ENCODE peak calls at places on chromosomes 4 and X, in six cellular contexts. X is pulmonary artery endothelial cell, Y is HuH-7, R is hepatocyte, Q is ovary, K is T47D. L is an unnamed sample.

GRCh38 chrX:10012776-10013175 is 45.6 kb downstream of the CLDN34 start:
- DNase-seq in Q (no peak), Y (no peak), K (no peak), R (no peak), X (no peak), L (no peak)

GRCh38 chrX:138756234-138756633 is 44.7 kb upstream of the FGF13 start:
- DNase-seq in X (no peak), R (peak; percentile 51), Q (peak; percentile 44), Y (no peak), K (peak; percentile 63), L (no peak)

GRCh38 chr4:158775091-158775651 is 6.3 kb downstream of the FNIP2 start:
- DNase-seq in Q (no peak), K (no peak), Y (no peak), R (peak; percentile 36), X (peak; percentile 50), L (no peak)

GRCh38 chr4:182975806-182976205 is 58.6 kb upstream of the DCTD start:
- DNase-seq in K (no peak), Y (no peak), R (no peak), X (peak; percentile 84), Q (no peak), L (no peak)

GRCh38 chr4:111641813-111642579 is 503.3 kb upstream of the FAM241A start:
- DNase-seq in Q (no peak), X (peak; percentile 58), K (peak; percentile 88), Y (peak; percentile 38), R (peak; percentile 92), L (no peak)

GRCh38 chr4:3467601-3468031 is 4.5 kb downstream of the DOK7 start:
- DNase-seq in K (no peak), R (no peak), X (no peak), Q (no peak), Y (no peak), L (no peak)

GRCh38 chrX:91414710-91415109 is 19.9 kb upstream of the PABPC5 start:
- DNase-seq in X (no peak), R (peak; percentile 38), K (peak; percentile 24), Y (no peak), Q (no peak), L (no peak)

GRCh38 chrX:2404816-2405215 is 96.0 kb downstream of the DHRSX start:
- DNase-seq in R (no peak), Q (no peak), K (no peak), X (no peak), Y (no peak), L (no peak)

GRCh38 chr4:158169516-158169915 is 3.3 kb downstream of the GASK1B start:
- DNase-seq in X (no peak), K (no peak), Q (no peak), R (no peak), Y (no peak), L (no peak)

GRCh38 chr4:67198757-67199156 is 346.5 kb downstream of the CENPC start:
- DNase-seq in Y (peak; percentile 18), K (peak; percentile 67), Q (no peak), X (no peak), R (peak; percentile 63), L (no peak)

GRCh38 chrX:106940068-106940467 is 19.9 kb downstream of the CLDN2 start:
- DNase-seq in Y (no peak), Q (no peak), X (no peak), K (no peak), R (no peak), L (no peak)

GRCh38 chr4:1323280-1323634 is 23.8 kb upstream of the UVSSA start:
- DNase-seq in Y (no peak), Q (no peak), R (no peak), K (no peak), X (no peak), L (no peak)

GRCh38 chr4:7457201-7458065 is 22.7 kb upstream of the PSAPL1 start:
- DNase-seq in Y (no peak), K (no peak), X (no peak), Q (no peak), R (no peak), L (no peak)

GRCh38 chr4:163157157-163157556 is 9.5 kb downstream of the NAF1 start:
- DNase-seq in Q (no peak), X (no peak), R (no peak), K (no peak), Y (no peak), L (no peak)

GRCh38 chr4:53974561-53974960 is 89.8 kb downstream of the CHIC2 start:
- DNase-seq in Y (no peak), Q (no peak), R (no peak), X (no peak), K (no peak), L (no peak)

GRCh38 chrX:154349359-154349935 is 25.0 kb downstream of the FLNA start:
- DNase-seq in X (no peak), Y (no peak), K (no peak), R (no peak), Q (peak; percentile 46), L (no peak)

GRCh38 chrX:20066968-20067708 is 49.6 kb downstream of the MAP7D2 start:
- DNase-seq in Q (no peak), K (peak; percentile 70), Y (peak; percentile 32), X (no peak), R (peak; percentile 55), L (peak; percentile 0)

GRCh38 chr4:184763150-184763780 is 29.4 kb upstream of the CENPU start:
- DNase-seq in R (peak; percentile 47), X (no peak), K (no peak), Q (no peak), Y (no peak), L (no peak)

GRCh38 chr4:169458575-169458974 is 153.8 kb downstream of the NEK1 start:
- DNase-seq in R (no peak), K (no peak), Q (no peak), X (no peak), Y (no peak), L (no peak)

GRCh38 chrX:12383196-12383595 is 244.9 kb downstream of the FRMPD4 start:
- DNase-seq in Q (no peak), X (no peak), K (no peak), Y (no peak), R (no peak), L (no peak)

GRCh38 chr4:48557478-48557877 is 67.4 kb downstream of the ZAR1 start:
- DNase-seq in Y (peak; percentile 22), X (no peak), K (peak; percentile 4), Q (no peak), R (no peak), L (no peak)

GRCh38 chr4:68367835-68368234 is 17.9 kb upstream of the YTHDC1 start:
- DNase-seq in K (no peak), Q (no peak), R (no peak), X (no peak), Y (no peak), L (no peak)

GRCh38 chrX:150361777-150362351 is 1.3 kb upstream of the MAMLD1 start:
- DNase-seq in R (peak; percentile 31), K (no peak), Q (peak; percentile 73), Y (no peak), X (no peak), L (no peak)

GRCh38 chr4:157141976-157142375 is 66.0 kb downstream of the GLRB start:
- DNase-seq in Y (no peak), R (no peak), X (no peak), Q (no peak), K (no peak), L (no peak)

GRCh38 chr4:8224596-8225289 is 25.7 kb downstream of the SH3TC1 start:
- DNase-seq in K (no peak), X (no peak), Q (no peak), Y (no peak), R (no peak), L (no peak)

GRCh38 chr4:119626943-119627266 is 1.7 kb downstream of the PDE5A start:
- DNase-seq in K (no peak), Y (no peak), R (no peak), Q (no peak), X (no peak), L (no peak)

GRCh38 chr4:178340468-178340867 is 898.2 kb upstream of the AGA start:
- DNase-seq in X (no peak), R (no peak), K (no peak), Y (no peak), Q (no peak), L (no peak)

GRCh38 chr4:23022032-23022431 is 329.3 kb downstream of the GBA3 start:
- DNase-seq in X (no peak), K (peak; percentile 57), R (peak; percentile 7), Y (no peak), Q (no peak), L (no peak)

GRCh38 chr4:48162162-48162561 is 28.1 kb upstream of the TXK start:
- DNase-seq in K (no peak), R (no peak), X (no peak), Q (no peak), Y (no peak), L (no peak)

GRCh38 chr4:89204624-89205023 is 93.3 kb downstream of the TIGD2 start:
- DNase-seq in Y (no peak), R (no peak), K (no peak), Q (no peak), X (no peak), L (no peak)

GRCh38 chrX:2955838-2956237 is 26.7 kb upstream of the ARSD start:
- DNase-seq in Q (no peak), K (no peak), R (no peak), X (no peak), Y (no peak), L (no peak)

GRCh38 chrX:8090906-8091305 is 80.2 kb downstream of the VCX2 start:
- DNase-seq in X (no peak), R (no peak), Y (no peak), K (no peak), Q (no peak), L (no peak)

GRCh38 chr4:101279377-101279871 is 67.9 kb downstream of the PPP3CA start:
- DNase-seq in Q (no peak), R (peak; percentile 50), X (no peak), K (no peak), Y (no peak), L (no peak)

GRCh38 chr4:168569066-168569908 is 72.4 kb downstream of the PALLD start:
- DNase-seq in X (peak; percentile 66), K (peak; percentile 44), Y (peak; percentile 60), Q (no peak), R (peak; percentile 76), L (no peak)

GRCh38 chr4:5874811-5875465 is 17.9 kb downstream of the CRMP1 start:
- DNase-seq in Y (no peak), K (peak; percentile 52), X (no peak), R (no peak), Q (no peak), L (no peak)

GRCh38 chrX:26918633-26919032 is 544.5 kb downstream of the PPP4R3C start:
- DNase-seq in R (peak; percentile 25), Y (no peak), X (peak; percentile 8), Q (no peak), K (peak; percentile 9), L (no peak)

GRCh38 chr4:159103406-159104131 is 690 bp downstream of the RAPGEF2 start:
- DNase-seq in Y (peak; percentile 25), Q (peak; percentile 64), K (peak; percentile 36), X (no peak), R (peak; percentile 73), L (no peak)

GRCh38 chr4:91065117-91065516 is 937.9 kb downstream of the CCSER1 start:
- DNase-seq in Q (no peak), X (no peak), K (no peak), R (no peak), Y (no peak), L (no peak)

GRCh38 chr4:5391492-5391891 is 316.9 kb downstream of the EVC2 start:
- DNase-seq in R (no peak), Y (no peak), K (no peak), X (no peak), Q (no peak), L (no peak)

GRCh38 chrX:16060252-16060651 is 63.1 kb upstream of the GRPR start:
- DNase-seq in K (no peak), X (no peak), Y (no peak), R (peak; percentile 9), Q (no peak), L (no peak)

L was measured in activated CD8-positive, alpha-beta memory T cell treated with anti-CD3 and anti-CD28 coated beads for 4 hours.